ENCODE peak calls at places on chromosomes 13 and 19, in eight cellular contexts. G is colonic mucosa, U is upper lobe of right lung, P is ovary, Y is RWPE1, J is psoas muscle, C is prostate gland, T is cardiac muscle cell. B is an unnamed sample.

GRCh38 chr13:61728468-61728867 is 312.8 kb upstream of the PCDH20 start:
- DNase-seq in G (no peak), U (no peak), P (no peak), Y (no peak), J (no peak), C (no peak), T (peak), B (no peak)

GRCh38 chr13:19864018-19864338 is 529 bp upstream of the ZMYM5 start:
- DNase-seq in G (peak), U (peak), P (peak), Y (no peak), J (peak), C (peak), T (no peak), B (no peak)

GRCh38 chr13:60679928-60680693 is 283.1 kb downstream of the TDRD3 start:
- DNase-seq in G (no peak), U (no peak), P (no peak), Y (no peak), J (no peak), C (no peak), T (no peak), B (no peak)

GRCh38 chr19:16336571-16336970 is 11.9 kb downstream of the KLF2 start:
- DNase-seq in G (no peak), U (no peak), P (no peak), Y (no peak), J (no peak), C (no peak), T (no peak), B (no peak)

GRCh38 chr13:111202745-111203144 is 87.6 kb downstream of the ARHGEF7 start:
- DNase-seq in G (no peak), U (no peak), P (no peak), Y (peak), J (no peak), C (no peak), T (no peak), B (no peak)

GRCh38 chr19:38062959-38063786 is 156.2 kb downstream of the SIPA1L3 start:
- DNase-seq in G (no peak), U (no peak), P (no peak), Y (no peak), J (no peak), C (no peak), T (peak), B (peak)

GRCh38 chr19:46372901-46373572 is 26.1 kb downstream of the PPP5C start:
- DNase-seq in G (no peak), U (peak), P (peak), Y (peak), J (no peak), C (no peak), T (no peak), B (no peak)

GRCh38 chr19:48308695-48309586 is 16.4 kb upstream of the EMP3 start:
- DNase-seq in G (no peak), U (no peak), P (no peak), Y (no peak), J (no peak), C (no peak), T (peak), B (no peak)

GRCh38 chr19:32675720-32676185 is at the start of gene RGS9BP:
- DNase-seq in G (peak), U (peak), P (peak), Y (peak), J (peak), C (peak), T (peak), B (peak)

GRCh38 chr13:82847595-82847994 is 1034.7 kb downstream of the SLITRK1 start:
- DNase-seq in G (no peak), U (no peak), P (no peak), Y (no peak), J (no peak), C (no peak), T (no peak), B (no peak)

GRCh38 chr13:79043208-79043607 is 362.8 kb downstream of the RBM26 start:
- DNase-seq in G (no peak), U (no peak), P (no peak), Y (no peak), J (no peak), C (no peak), T (no peak), B (no peak)

GRCh38 chr19:56725829-56726424 is 54.4 kb upstream of the ZNF835 start:
- DNase-seq in G (no peak), U (no peak), P (no peak), Y (no peak), J (no peak), C (no peak), T (no peak), B (no peak)

GRCh38 chr19:38647966-38648788 is 728 bp downstream of the ACTN4 start:
- DNase-seq in G (peak), U (no peak), P (no peak), Y (no peak), J (no peak), C (no peak), T (peak), B (no peak)

GRCh38 chr19:19385131-19385899 is 20.2 kb upstream of the GATAD2A start:
- DNase-seq in G (peak), U (peak), P (peak), Y (peak), J (peak), C (peak), T (peak), B (peak)
- TF ChIP-seq CTCF in G (no peak), U (peak), P (peak), Y (no peak), J (peak), C (no peak), T (no peak), B (peak)

GRCh38 chr13:77533875-77534788 is 1.4 kb upstream of the SCEL start:
- DNase-seq in G (no peak), U (no peak), P (no peak), Y (no peak), J (no peak), C (no peak), T (no peak), B (no peak)

GRCh38 chr13:77536358-77536757 is 852 bp downstream of the SCEL start:
- DNase-seq in G (no peak), U (no peak), P (no peak), Y (no peak), J (no peak), C (no peak), T (no peak), B (no peak)

GRCh38 chr13:77532983-77533382 is 2.5 kb upstream of the SCEL start:
- DNase-seq in G (no peak), U (no peak), P (no peak), Y (no peak), J (no peak), C (no peak), T (no peak), B (no peak)

GRCh38 chr13:77535448-77535847 is at the start of gene SCEL:
- DNase-seq in G (no peak), U (no peak), P (no peak), Y (peak), J (no peak), C (no peak), T (no peak), B (no peak)

DNA sequence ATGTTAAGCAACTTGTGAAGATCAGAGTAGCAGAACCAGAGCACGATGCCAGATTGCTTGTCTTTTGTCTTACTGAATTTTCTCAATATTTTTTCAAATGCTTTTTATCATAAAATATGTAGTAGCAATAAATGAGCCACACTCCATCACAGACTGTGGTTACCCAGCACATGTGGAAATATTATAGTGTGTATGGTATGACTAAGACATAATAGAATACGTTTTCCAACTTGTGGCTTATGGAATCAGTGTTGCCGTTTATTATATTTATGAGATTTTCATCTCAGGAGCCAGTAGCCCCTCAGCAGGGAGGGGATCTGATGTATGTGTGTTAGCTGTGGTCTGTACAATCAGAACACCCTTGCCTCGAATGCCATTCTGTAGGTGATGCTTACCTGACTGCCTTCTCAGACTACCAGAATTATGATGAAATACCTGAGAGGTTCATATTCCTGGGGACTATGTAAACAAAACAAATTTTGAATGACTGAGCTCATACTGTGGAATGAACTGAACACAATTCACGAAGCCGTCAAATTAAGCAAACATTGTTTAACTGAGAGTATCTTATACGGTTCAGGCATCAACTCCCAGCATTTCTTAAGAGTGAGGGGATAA is 1.9 kb downstream of the SCEL start:
- DNase-seq in G (no peak), U (no peak), P (no peak), Y (peak), J (no peak), C (no peak), T (no peak), B (no peak)
- TF ChIP-seq CTCF in G (no peak), U (no peak), P (no peak), Y (no peak), J (no peak), C (no peak), T (no peak), B (no peak)

DNA sequence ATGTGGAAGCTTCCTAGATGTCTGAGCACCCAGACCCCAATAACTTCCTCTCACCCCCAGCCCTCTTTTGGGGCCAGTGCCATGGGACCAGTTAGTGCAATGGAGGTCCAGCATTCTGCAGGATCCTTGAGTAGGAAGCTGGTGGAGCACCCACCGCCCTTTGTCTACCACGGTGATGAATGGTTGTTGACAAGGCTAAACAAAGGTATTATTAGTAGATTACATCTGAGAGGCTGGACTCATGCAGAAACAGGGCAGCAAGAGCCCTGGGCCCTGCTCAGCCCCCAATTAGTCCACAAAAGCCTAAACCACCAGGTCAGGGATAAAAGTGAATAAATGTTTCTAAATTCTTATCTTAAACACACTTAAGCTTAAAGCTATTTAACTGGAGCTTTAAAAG is 196.5 kb upstream of the TSHZ3 start:
- DNase-seq in G (no peak), U (no peak), P (no peak), Y (no peak), J (no peak), C (no peak), T (no peak), B (no peak)
- TF ChIP-seq CTCF in G (no peak), U (no peak), P (no peak), Y (no peak), J (no peak), C (no peak), T (no peak), B (no peak)

DNA sequence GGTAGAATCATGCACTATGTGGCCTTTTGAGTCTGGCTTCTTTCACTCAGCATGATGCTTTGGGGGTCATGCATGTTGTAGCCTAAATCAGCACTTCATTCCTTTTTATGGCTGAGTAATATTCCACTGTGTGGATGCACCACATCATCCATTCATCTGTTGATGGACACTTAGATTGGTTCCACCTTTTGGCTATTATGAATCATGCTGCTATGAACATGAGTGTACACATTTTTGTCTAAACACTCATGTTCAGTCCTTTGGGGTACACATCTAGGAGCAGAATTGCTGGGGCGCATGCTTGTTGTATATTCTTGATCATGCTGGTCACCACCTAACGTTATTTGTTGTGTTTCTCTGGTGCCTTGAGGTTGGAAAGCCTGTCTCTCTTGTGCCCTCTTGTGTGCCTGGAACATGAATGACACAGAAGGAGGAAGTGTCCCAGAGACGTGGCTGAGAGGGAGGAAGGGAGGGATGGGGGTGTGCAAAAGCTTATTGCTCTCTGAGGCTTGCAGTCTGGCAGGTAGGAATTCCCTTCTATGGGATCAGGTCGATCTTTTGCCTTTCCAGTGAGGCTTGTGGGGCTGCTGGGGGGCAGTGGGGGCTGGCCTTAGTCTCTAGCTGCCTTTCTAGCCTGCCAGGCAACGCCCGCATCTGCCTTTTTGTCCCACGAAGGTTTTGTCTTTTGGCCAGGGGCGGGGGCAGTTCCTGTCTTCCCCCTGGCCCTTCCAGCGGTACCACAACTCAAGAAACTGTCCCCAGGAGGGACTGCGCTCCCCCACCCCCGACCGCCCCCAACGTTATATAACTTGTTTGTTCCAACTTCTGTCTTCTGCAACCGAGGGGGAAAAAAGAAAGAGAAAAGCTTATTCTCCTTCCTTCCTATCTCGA is 7.6 kb downstream of the KLHL26 start:
- DNase-seq in G (no peak), U (no peak), P (no peak), Y (no peak), J (no peak), C (no peak), T (no peak), B (no peak)
- TF ChIP-seq CTCF in G (no peak), U (peak), P (no peak), Y (no peak), J (no peak), C (no peak), T (no peak), B (no peak)

DNA sequence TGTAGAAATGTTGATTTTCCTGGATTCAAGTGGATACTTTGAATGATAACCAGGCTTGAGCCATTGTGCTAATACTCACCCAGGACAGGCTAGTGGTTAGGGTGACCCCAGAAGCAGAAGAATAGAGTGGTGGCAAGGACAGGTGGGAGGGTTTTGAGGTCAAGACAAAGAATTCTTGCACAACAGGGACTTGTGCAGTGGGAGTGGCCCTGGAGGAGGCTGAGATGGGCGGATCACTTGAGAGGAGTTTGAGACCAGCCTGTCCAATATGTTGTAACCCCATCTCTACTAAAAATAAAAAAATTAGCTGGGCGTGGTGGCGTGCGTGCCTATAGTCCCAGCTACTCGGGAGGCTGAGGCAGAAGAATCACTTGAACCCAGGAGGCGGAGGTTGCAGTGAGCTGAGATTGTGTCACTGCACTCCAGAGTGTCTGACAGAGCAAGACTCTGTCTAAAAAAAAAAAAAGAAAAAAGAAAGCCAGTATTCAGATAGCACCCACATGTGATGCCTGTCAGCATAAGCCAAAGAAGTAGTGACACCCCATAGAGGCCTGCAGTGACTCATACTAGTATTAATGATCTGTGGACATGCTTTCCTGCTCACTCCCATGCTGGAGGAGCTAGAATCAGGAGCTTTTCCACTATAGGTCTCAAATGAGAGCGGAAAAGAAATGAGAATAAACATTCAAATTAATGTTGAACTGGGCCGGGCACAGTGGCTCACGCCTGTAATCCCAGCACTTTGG is 78.7 kb downstream of the RNF17 start:
- DNase-seq in G (no peak), U (no peak), P (no peak), Y (peak), J (no peak), C (no peak), T (no peak), B (no peak)
- TF ChIP-seq CTCF in G (no peak), U (no peak), P (no peak), Y (no peak), J (no peak), C (no peak), T (no peak), B (no peak)

GRCh38 chr19:44642375-44642774 is 1.3 kb upstream of the PVR start:
- DNase-seq in G (no peak), U (no peak), P (no peak), Y (no peak), J (no peak), C (no peak), T (no peak), B (no peak)

GRCh38 chr19:44645407-44646048 is 1.8 kb downstream of the PVR start:
- DNase-seq in G (no peak), U (no peak), P (no peak), Y (no peak), J (no peak), C (no peak), T (no peak), B (no peak)

GRCh38 chr19:44641866-44642265 is 1.8 kb upstream of the PVR start:
- DNase-seq in G (no peak), U (no peak), P (no peak), Y (no peak), J (no peak), C (no peak), T (no peak), B (no peak)

GRCh38 chr19:44644391-44645016 is 794 bp downstream of the PVR start:
- DNase-seq in G (peak), U (peak), P (no peak), Y (peak), J (no peak), C (peak), T (peak), B (no peak)

DNA sequence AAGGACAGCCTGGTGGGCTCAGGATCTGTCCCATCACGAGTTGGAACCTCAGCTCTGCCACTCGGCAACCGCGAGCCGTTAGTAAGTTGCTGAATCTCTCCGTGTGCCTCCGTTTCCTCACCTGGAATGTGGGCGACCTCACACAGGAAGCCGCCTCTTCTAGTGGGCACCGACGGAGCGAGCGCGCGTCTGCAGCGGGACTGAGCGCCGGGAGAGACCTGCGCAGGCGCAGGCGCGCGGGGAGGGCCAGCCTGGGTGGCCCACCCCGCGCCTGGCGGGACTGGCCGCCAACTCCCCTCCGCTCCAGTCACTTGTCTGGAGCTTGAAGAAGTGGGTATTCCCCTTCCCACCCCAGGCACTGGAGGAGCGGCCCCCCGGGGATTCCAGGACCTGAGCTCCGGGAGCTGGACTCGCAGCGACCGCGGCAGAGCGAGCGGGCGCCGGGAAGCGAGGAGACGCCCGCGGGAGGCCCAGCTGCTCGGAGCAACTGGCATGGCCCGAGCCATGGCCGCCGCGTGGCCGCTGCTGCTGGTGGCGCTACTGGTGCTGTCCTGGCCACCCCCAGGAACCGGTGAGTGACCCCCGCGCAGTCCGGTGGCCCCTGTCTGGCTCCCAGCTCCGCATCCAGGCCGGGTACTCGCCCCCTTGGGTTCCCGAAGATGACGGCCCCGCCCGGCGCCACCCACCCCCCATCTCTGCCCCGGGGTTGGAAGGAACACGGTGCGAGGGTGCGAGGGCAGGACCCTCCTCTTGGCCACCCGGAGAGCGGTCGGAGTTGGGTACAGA is at the start of gene PVR:
- DNase-seq in G (peak), U (peak), P (peak), Y (peak), J (peak), C (peak), T (peak), B (peak)
- TF ChIP-seq CTCF in G (no peak), U (peak), P (no peak), Y (no peak), J (no peak), C (no peak), T (no peak), B (peak)

GRCh38 chr19:9566729-9567128 is 17.6 kb downstream of the ZNF121 start:
- DNase-seq in G (no peak), U (no peak), P (no peak), Y (no peak), J (no peak), C (no peak), T (no peak), B (no peak)
- TF ChIP-seq CTCF in G (no peak), U (no peak), P (no peak), Y (no peak), J (no peak), C (no peak), T (no peak), B (no peak)

GRCh38 chr13:105135852-105136251 is 1399.6 kb downstream of the EFNB2 start:
- DNase-seq in G (no peak), U (no peak), P (no peak), Y (no peak), J (no peak), C (no peak), T (no peak), B (no peak)

GRCh38 chr13:105144020-105144419 is 1391.4 kb downstream of the EFNB2 start:
- DNase-seq in G (no peak), U (no peak), P (no peak), Y (no peak), J (no peak), C (no peak), T (no peak), B (no peak)

GRCh38 chr13:105142556-105142955 is 1392.9 kb downstream of the EFNB2 start:
- DNase-seq in G (no peak), U (no peak), P (no peak), Y (no peak), J (no peak), C (no peak), T (no peak), B (no peak)

GRCh38 chr13:105139048-105139379 is 1396.4 kb downstream of the EFNB2 start:
- DNase-seq in G (no peak), U (no peak), P (no peak), Y (no peak), J (no peak), C (no peak), T (no peak), B (no peak)

GRCh38 chr13:105139380-105140285 is 1395.8 kb downstream of the EFNB2 start:
- DNase-seq in G (peak), U (peak), P (no peak), Y (no peak), J (peak), C (no peak), T (peak), B (no peak)
- TF ChIP-seq CTCF in G (no peak), U (peak), P (no peak), Y (no peak), J (no peak), C (no peak), T (peak), B (no peak)